ENCODE peak calls at places on chromosomes 16 and 17, in nine cellular contexts. B is Panc1, K is breast epithelium, G is lower leg skin, C is cardiac muscle cell, L is bronchial epithelial cell, T is BJ, X is PC-9, J is sigmoid colon. Q is an unnamed sample.

GRCh38 chr16:12833939-12834338 is 30.3 kb upstream of the CPPED1 start:
- DNase-seq in B (no peak), K (no peak), G (no peak), C (no peak), L (no peak), T (no peak), X (peak), J (no peak), Q (no peak)

GRCh38 chr16:89020068-89020924 is 43.3 kb upstream of the CBFA2T3 start:
- DNase-seq in B (no peak), K (no peak), G (no peak), C (no peak), L (no peak), T (no peak), X (no peak), J (peak), Q (no peak)

GRCh38 chr16:76784530-76784929 is 406.5 kb upstream of the MON1B start:
- DNase-seq in B (no peak), K (no peak), G (no peak), C (no peak), L (no peak), T (no peak), X (no peak), J (no peak), Q (no peak)

GRCh38 chr17:39134878-39135277 is 16.6 kb downstream of the PLXDC1 start:
- DNase-seq in B (no peak), K (no peak), G (no peak), C (no peak), L (no peak), T (no peak), X (no peak), J (no peak), Q (no peak)

GRCh38 chr17:51012538-51012937 is 108.1 kb downstream of the SPAG9 start:
- DNase-seq in B (no peak), K (no peak), G (no peak), C (no peak), L (no peak), T (no peak), X (no peak), J (no peak), Q (no peak)

GRCh38 chr17:38451840-38452529 is 23.7 kb downstream of the ARHGAP23 start:
- DNase-seq in B (no peak), K (no peak), G (no peak), C (peak), L (peak), T (peak), X (peak), J (no peak), Q (no peak)

GRCh38 chr17:59490259-59490658 is 75.2 kb upstream of the DHX40 start:
- DNase-seq in B (no peak), K (no peak), G (no peak), C (no peak), L (no peak), T (no peak), X (no peak), J (no peak), Q (no peak)

GRCh38 chr17:77212081-77212832 is 71.5 kb downstream of the SEC14L1 start:
- DNase-seq in B (no peak), K (no peak), G (no peak), C (no peak), L (no peak), T (no peak), X (no peak), J (peak), Q (no peak)

GRCh38 chr17:56176101-56176500 is 22.8 kb downstream of the ANKFN1 start:
- DNase-seq in B (no peak), K (no peak), G (no peak), C (no peak), L (no peak), T (no peak), X (no peak), J (no peak), Q (no peak)

GRCh38 chr16:53502331-53503269 is at the start of gene AKTIP:
- DNase-seq in B (no peak), K (peak), G (no peak), C (peak), L (peak), T (no peak), X (peak), J (peak), Q (no peak)

GRCh38 chr17:48541036-48541573 is 3.8 kb downstream of the HOXB2 start:
- DNase-seq in B (no peak), K (no peak), G (no peak), C (peak), L (no peak), T (no peak), X (no peak), J (no peak), Q (no peak)

GRCh38 chr16:50880926-50881325 is 139.0 kb downstream of the CYLD start:
- DNase-seq in B (no peak), K (no peak), G (no peak), C (no peak), L (no peak), T (no peak), X (no peak), J (no peak), Q (no peak)

GRCh38 chr16:352547-353403 is at the start of gene AXIN1:
- DNase-seq in B (peak), K (peak), G (peak), C (peak), L (peak), T (peak), X (peak), J (peak), Q (peak)

GRCh38 chr17:65541453-65541852 is 20.0 kb downstream of the AXIN2 start:
- DNase-seq in B (no peak), K (no peak), G (no peak), C (no peak), L (no peak), T (no peak), X (no peak), J (no peak), Q (no peak)

GRCh38 chr17:59840908-59841666 is 51.7 kb downstream of the TUBD1 start:
- DNase-seq in B (no peak), K (no peak), G (no peak), C (peak), L (peak), T (no peak), X (no peak), J (no peak), Q (no peak)

GRCh38 chr17:63349478-63350000 is 96.6 kb downstream of the CYB561 start:
- DNase-seq in B (no peak), K (no peak), G (no peak), C (peak), L (no peak), T (peak), X (no peak), J (no peak), Q (no peak)

GRCh38 chr16:67115649-67116048 is 5.9 kb downstream of the PHAF1 start:
- DNase-seq in B (peak), K (no peak), G (no peak), C (peak), L (peak), T (peak), X (no peak), J (peak), Q (no peak)

GRCh38 chr16:22318690-22319358 is 21.6 kb downstream of the POLR3E start:
- DNase-seq in B (no peak), K (no peak), G (no peak), C (peak), L (peak), T (no peak), X (peak), J (peak), Q (no peak)

GRCh38 chr17:29807520-29808361 is 122.3 kb downstream of the SSH2 start:
- DNase-seq in B (peak), K (no peak), G (peak), C (peak), L (peak), T (no peak), X (peak), J (no peak), Q (no peak)

GRCh38 chr17:52148288-52148968 is 10.1 kb downstream of the CA10 start:
- DNase-seq in B (no peak), K (no peak), G (no peak), C (no peak), L (peak), T (no peak), X (no peak), J (no peak), Q (no peak)

GRCh38 chr17:21296097-21297025 is 11.8 kb downstream of the MAP2K3 start:
- DNase-seq in B (no peak), K (no peak), G (no peak), C (no peak), L (no peak), T (no peak), X (no peak), J (peak), Q (no peak)

GRCh38 chr16:77919761-77920415 is 102.5 kb upstream of the CLEC3A start:
- DNase-seq in B (no peak), K (no peak), G (no peak), C (no peak), L (no peak), T (no peak), X (no peak), J (no peak), Q (no peak)

GRCh38 chr16:51666821-51667220 is 515.8 kb upstream of the SALL1 start:
- DNase-seq in B (no peak), K (no peak), G (no peak), C (no peak), L (no peak), T (peak), X (no peak), J (no peak), Q (no peak)

GRCh38 chr17:64491034-64491860 is 5.6 kb downstream of the POLG2 start:
- DNase-seq in B (no peak), K (no peak), G (no peak), C (peak), L (peak), T (no peak), X (peak), J (no peak), Q (no peak)

GRCh38 chr17:65323055-65323454 is 185.9 kb downstream of the RGS9 start:
- DNase-seq in B (no peak), K (no peak), G (no peak), C (no peak), L (no peak), T (no peak), X (no peak), J (no peak), Q (no peak)

GRCh38 chr17:70677783-70678647 is 508.7 kb downstream of the KCNJ2 start:
- DNase-seq in B (no peak), K (no peak), G (no peak), C (no peak), L (peak), T (no peak), X (no peak), J (no peak), Q (no peak)

GRCh38 chr16:4373356-4373908 is 1.8 kb downstream of the VASN start:
- DNase-seq in B (no peak), K (no peak), G (no peak), C (no peak), L (no peak), T (no peak), X (no peak), J (no peak), Q (no peak)

GRCh38 chr17:64074704-64075484 is 54.5 kb upstream of the ICAM2 start:
- DNase-seq in B (no peak), K (no peak), G (no peak), C (peak), L (peak), T (peak), X (no peak), J (no peak), Q (peak)

GRCh38 chr16:29925173-29925804 is 737 bp downstream of the KCTD13 start:
- DNase-seq in B (no peak), K (peak), G (no peak), C (no peak), L (no peak), T (no peak), X (no peak), J (no peak), Q (no peak)

GRCh38 chr17:79325707-79326106 is 251.1 kb downstream of the ENGASE start:
- DNase-seq in B (no peak), K (no peak), G (no peak), C (peak), L (no peak), T (no peak), X (no peak), J (no peak), Q (no peak)

GRCh38 chr17:79997004-79997673 is 38.5 kb downstream of the TBC1D16 start:
- DNase-seq in B (no peak), K (no peak), G (no peak), C (no peak), L (no peak), T (no peak), X (no peak), J (no peak), Q (no peak)

GRCh38 chr17:9343513-9343912 is 232.1 kb downstream of the STX8 start:
- DNase-seq in B (no peak), K (no peak), G (no peak), C (peak), L (no peak), T (no peak), X (no peak), J (no peak), Q (no peak)

GRCh38 chr17:73474370-73474988 is 162.7 kb upstream of the CDC42EP4 start:
- DNase-seq in B (peak), K (peak), G (peak), C (peak), L (peak), T (peak), X (peak), J (peak), Q (no peak)

GRCh38 chr17:72463287-72464102 is 342.7 kb downstream of the SOX9 start:
- DNase-seq in B (no peak), K (no peak), G (no peak), C (no peak), L (no peak), T (no peak), X (no peak), J (no peak), Q (no peak)

GRCh38 chr17:72467841-72468653 is 347.2 kb downstream of the SOX9 start:
- DNase-seq in B (no peak), K (peak), G (peak), C (peak), L (peak), T (peak), X (no peak), J (no peak), Q (no peak)

GRCh38 chr17:72466606-72467005 is 345.8 kb downstream of the SOX9 start:
- DNase-seq in B (no peak), K (no peak), G (no peak), C (no peak), L (no peak), T (no peak), X (no peak), J (no peak), Q (no peak)

GRCh38 chr17:72465191-72466024 is 344.6 kb downstream of the SOX9 start:
- DNase-seq in B (peak), K (peak), G (peak), C (peak), L (peak), T (peak), X (peak), J (no peak), Q (no peak)

DNA sequence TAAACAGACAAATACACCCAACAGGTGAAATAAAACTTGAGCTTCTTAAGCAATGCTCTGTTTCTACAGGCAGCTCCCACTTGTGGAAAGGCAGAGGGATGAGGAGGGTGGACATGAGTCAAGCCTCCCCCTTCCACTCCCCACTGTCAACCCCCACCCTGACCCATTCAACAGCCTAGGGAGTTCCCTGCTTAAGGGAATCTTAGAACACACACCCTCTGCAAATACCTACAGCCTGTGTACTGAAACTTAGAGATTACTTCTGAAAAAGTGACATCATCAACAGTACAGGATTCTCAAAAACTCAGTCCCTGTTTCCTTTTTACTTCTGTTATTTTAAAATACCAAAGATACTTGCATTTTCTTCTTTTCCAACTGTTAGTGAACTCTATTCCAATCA is 345.4 kb downstream of the SOX9 start:
- DNase-seq in B (no peak), K (no peak), G (no peak), C (peak), L (peak), T (peak), X (peak), J (no peak), Q (no peak)
- TF ChIP-seq CTCF in B (no peak), K (no peak), G (no peak), C (no peak), L (peak), T (peak), X (no peak), J (no peak), Q (no peak)

GRCh38 chr17:57947369-57947768 is 7.8 kb downstream of the CUEDC1 start:
- DNase-seq in B (no peak), K (no peak), G (no peak), C (no peak), L (no peak), T (no peak), X (no peak), J (no peak), Q (no peak)
- H3K4me3 ChIP-seq in B (peak), K (peak), G (no peak), C (no peak), L (no peak), T (peak), X (no peak), J (peak), Q (peak)

GRCh38 chr17:19718041-19718612 is 1.7 kb upstream of the SLC47A2 start:
- DNase-seq in B (no peak), K (no peak), G (no peak), C (no peak), L (no peak), T (no peak), X (no peak), J (no peak), Q (no peak)

GRCh38 chr17:19720631-19721426 is 4.4 kb upstream of the SLC47A2 start:
- DNase-seq in B (no peak), K (no peak), G (no peak), C (no peak), L (peak), T (no peak), X (peak), J (no peak), Q (no peak)

GRCh38 chr17:19720210-19720475 is 3.8 kb upstream of the SLC47A2 start:
- DNase-seq in B (no peak), K (no peak), G (no peak), C (no peak), L (no peak), T (no peak), X (no peak), J (no peak), Q (no peak)

GRCh38 chr17:19718613-19719364 is 2.4 kb upstream of the SLC47A2 start:
- DNase-seq in B (no peak), K (no peak), G (no peak), C (no peak), L (no peak), T (no peak), X (peak), J (no peak), Q (no peak)

DNA sequence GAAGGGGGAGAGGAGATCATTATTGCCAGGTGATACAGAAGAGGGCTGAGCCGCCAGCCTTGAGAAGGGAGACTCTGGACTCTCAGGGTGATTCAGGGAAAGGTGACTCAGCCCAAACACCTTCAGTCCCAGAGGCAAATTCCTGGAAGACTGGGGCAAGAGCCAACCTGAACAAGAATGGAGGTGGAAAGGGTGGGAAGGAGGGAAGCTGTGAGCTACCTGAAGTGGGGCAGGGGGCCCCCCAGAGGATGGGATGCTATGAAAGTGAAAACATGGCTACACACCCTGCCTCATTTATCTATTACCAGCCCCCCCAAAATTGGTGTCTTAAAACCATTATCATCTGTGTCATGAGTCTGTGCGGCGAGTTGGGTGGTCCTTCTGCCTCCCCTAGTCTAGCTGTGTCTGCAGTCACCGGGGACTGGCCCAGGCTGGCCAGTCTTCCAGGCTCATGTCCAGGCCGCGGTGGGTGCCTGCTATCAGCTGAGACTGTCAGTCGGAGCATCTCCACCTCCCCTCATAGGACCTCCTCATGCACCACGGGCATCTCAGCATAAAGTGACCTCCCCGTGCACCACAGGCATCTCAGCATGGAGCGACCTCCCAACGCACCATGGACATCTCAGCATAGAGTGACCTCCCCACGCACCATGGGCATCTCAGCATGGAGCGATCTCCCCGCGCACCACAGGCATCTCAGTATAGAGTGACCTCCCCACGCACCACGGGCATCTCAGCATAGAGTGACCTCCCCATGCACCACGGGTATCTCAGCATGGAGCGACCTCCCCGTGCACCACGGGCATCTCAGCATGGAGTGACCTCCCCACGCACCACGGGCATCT is 3.2 kb upstream of the SLC47A2 start:
- DNase-seq in B (no peak), K (no peak), G (no peak), C (no peak), L (peak), T (no peak), X (peak), J (no peak), Q (no peak)
- TF ChIP-seq CTCF in B (no peak), K (no peak), G (no peak), C (no peak), L (peak), T (no peak), X (no peak), J (no peak), Q (no peak)

GRCh38 chr16:72939247-72939646 is 108.7 kb downstream of the ZFHX3 start:
- DNase-seq in B (no peak), K (no peak), G (peak), C (peak), L (peak), T (no peak), X (no peak), J (peak), Q (peak)
- H3K4me3 ChIP-seq in B (no peak), K (no peak), G (no peak), C (no peak), L (no peak), T (no peak), X (no peak), J (no peak), Q (peak)

GRCh38 chr17:19867094-19867653 is 562 bp downstream of the ULK2 start:
- DNase-seq in B (no peak), K (peak), G (no peak), C (peak), L (peak), T (no peak), X (peak), J (peak), Q (no peak)

DNA sequence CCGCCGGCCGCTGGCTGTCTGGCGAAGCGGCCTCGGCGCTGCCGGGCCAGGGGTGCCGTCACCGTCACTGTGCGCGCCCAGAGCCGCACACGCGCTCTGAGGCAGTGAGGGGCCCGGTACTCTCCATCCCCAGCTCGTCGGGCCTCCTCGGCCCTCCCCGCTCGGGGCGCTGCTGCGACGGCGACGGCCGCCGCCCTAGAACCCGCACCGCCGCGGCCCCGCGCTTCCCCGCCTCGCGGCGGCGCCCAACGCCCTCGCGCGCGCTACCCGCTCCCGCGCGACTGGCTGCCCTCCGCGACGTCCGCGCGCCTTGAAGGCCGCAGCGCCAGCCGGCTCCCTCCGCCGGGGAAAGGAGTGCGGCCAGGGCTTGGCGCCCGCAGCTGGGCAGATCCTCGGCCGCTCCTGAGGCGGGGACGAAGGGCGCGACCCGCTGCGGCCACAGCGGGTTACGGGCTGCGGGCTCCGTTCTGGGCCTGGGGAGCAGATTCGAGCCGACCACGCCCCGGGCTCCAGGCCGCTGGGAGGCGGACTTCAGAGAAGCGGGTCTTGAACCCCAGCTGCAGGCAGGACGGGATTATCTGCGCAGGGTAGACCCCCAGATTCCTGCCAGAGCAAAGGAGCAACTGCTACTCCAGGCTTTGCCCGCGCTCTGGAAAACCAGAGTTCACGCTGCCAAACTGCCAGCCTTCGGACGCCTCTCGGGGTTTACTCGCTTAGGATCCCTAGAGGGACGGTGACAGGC is at the start of gene ULK2:
- DNase-seq in B (no peak), K (peak), G (peak), C (peak), L (peak), T (no peak), X (peak), J (peak), Q (no peak)
- TF ChIP-seq CTCF in B (peak), K (no peak), G (no peak), C (no peak), L (peak), T (no peak), X (no peak), J (no peak), Q (peak)

GRCh38 chr17:1625507-1626080 is 3.0 kb downstream of the SLC43A2 start:
- DNase-seq in B (no peak), K (no peak), G (no peak), C (no peak), L (no peak), T (no peak), X (no peak), J (no peak), Q (no peak)
- H3K4me3 ChIP-seq in B (no peak), K (no peak), G (no peak), C (no peak), L (no peak), T (no peak), X (no peak), J (no peak), Q (no peak)

Q was measured in LNCaP clone FGC.